ENCODE peak calls at places on chromosome 12, in six cellular contexts. L is activated effector memory CD4-positive, alpha-beta T cell treated with anti-CD3 and anti-CD28 coated beads, Interleukin-2, amount 50 U/mL, for 16 hours; O is T47D; T is NCI-H524; D is M059J; E is activated T-helper 1 cell treated with Interleukin-2 at 50 U/mL for 16 hours. P is an unnamed sample.

GRCh38 chr12:113364698-113365097 is 6.3 kb downstream of the PLBD2 start:
- DNase-seq in L (no peak), T (no peak), E (no peak), D (no peak), O (no peak), P (no peak)

GRCh38 chr12:57554897-57555296 is 5.1 kb downstream of the KIF5A start:
- DNase-seq in L (no peak), D (no peak), T (peak; percentile 97), O (no peak), E (no peak), P (no peak)

GRCh38 chr12:14239350-14239934 is 126.0 kb upstream of the ATF7IP start:
- DNase-seq in T (peak; percentile 41), O (peak; percentile 63), D (peak; percentile 94), L (no peak), E (no peak), P (peak; percentile 63)

GRCh38 chr12:121223283-121223946 is 13.5 kb downstream of the P2RX4 start:
- DNase-seq in T (no peak), E (peak; percentile 19), O (peak; percentile 77), L (peak; percentile 82), D (peak; percentile 37), P (no peak)

GRCh38 chr12:121580959-121581680 is at the start of gene KDM2B:
- DNase-seq in L (peak; percentile 67), D (peak; percentile 54), E (no peak), O (peak; percentile 66), T (peak; percentile 11), P (peak; percentile 59)

GRCh38 chr12:52010152-52010622 is 3.4 kb downstream of the TAMALIN start:
- DNase-seq in O (no peak), T (peak; percentile 78), E (no peak), L (no peak), D (no peak), P (no peak)

GRCh38 chr12:105983622-105984325 is 155.0 kb downstream of the NUAK1 start:
- DNase-seq in O (no peak), T (no peak), D (peak; percentile 70), E (no peak), L (no peak), P (peak; percentile 58)

GRCh38 chr12:57389033-57389432 is 41.8 kb downstream of the R3HDM2 start:
- DNase-seq in L (no peak), O (no peak), D (peak; percentile 87), T (no peak), E (no peak), P (peak; percentile 92)

GRCh38 chr12:112239881-112240280 is 114.5 kb downstream of the TRAFD1 start:
- DNase-seq in E (no peak), O (no peak), T (no peak), L (no peak), D (no peak), P (no peak)

GRCh38 chr12:127340381-127340780 is 926.6 kb upstream of the TMEM132C start:
- DNase-seq in E (no peak), O (no peak), L (no peak), D (no peak), T (no peak), P (no peak)